ENCODE peak calls at places on chromosome 4, in ten cellular contexts. X is ACHN; W is ELR; C is RPMI7951; Y is AG04450; F is activated T-cell treated with anti-CD3 and anti-CD28 coated beads for 1 hour; N is choroid plexus epithelial cell; J is GM12892; S is cortex of kidney; H is central memory CD4-positive, alpha-beta T cell. P is an unnamed sample.

GRCh38 chr4:6123116-6123515 is 77.2 kb downstream of the JAKMIP1 start:
- DNase-seq in X (no peak), H (no peak), W (no peak), S (no peak), Y (no peak), N (no peak), C (no peak), J (no peak), F (no peak), P (no peak)

GRCh38 chr4:173883821-173884220 is 353.8 kb upstream of the HAND2 start:
- DNase-seq in C (no peak), Y (peak), X (no peak), N (no peak), F (no peak), J (no peak), S (no peak), W (no peak), H (no peak), P (no peak)

GRCh38 chr4:168102403-168102802 is 10.1 kb downstream of the ANXA10 start:
- DNase-seq in J (no peak), C (no peak), X (no peak), F (no peak), N (no peak), Y (no peak), H (no peak), W (no peak), S (no peak), P (no peak)

GRCh38 chr4:151356510-151356909 is 31.1 kb upstream of the SH3D19 start:
- DNase-seq in S (no peak), X (no peak), W (peak), J (no peak), F (no peak), N (peak), Y (no peak), C (peak), H (no peak), P (peak)

GRCh38 chr4:119025916-119026661 is 109.5 kb upstream of the MYOZ2 start:
- DNase-seq in J (no peak), S (no peak), Y (peak), N (peak), C (peak), X (peak), F (no peak), H (no peak), W (peak), P (no peak)

GRCh38 chr4:139935911-139936310 is 218.1 kb downstream of the MAML3 start:
- DNase-seq in J (no peak), X (no peak), W (no peak), F (no peak), H (no peak), S (no peak), N (no peak), C (no peak), Y (no peak), P (no peak)

GRCh38 chr4:128513664-128514484 is 226.3 kb upstream of the PGRMC2 start:
- DNase-seq in S (no peak), N (peak), J (no peak), W (no peak), Y (no peak), C (peak), H (no peak), F (no peak), X (peak), P (no peak)

GRCh38 chr4:156190606-156191005 is 236.9 kb upstream of the CTSO start:
- DNase-seq in H (no peak), Y (peak), X (no peak), W (peak), F (no peak), C (peak), S (no peak), N (peak), J (no peak), P (no peak)

P was measured in 8988T.